ENCODE peak calls at places on chromosomes 7 and 10, in ten cellular contexts. One of them, this sample, is unnamed.

GRCh38 chr7:4319280-4319679 is 362.8 kb upstream of the FOXK1 start:
- DNase-seq in activated CD4-positive, alpha-beta T cell treated with anti-CD3 and anti-CD28 coated beads for 4 hours: no peak
- DNase-seq in NCI-H82: no peak
- DNase-seq in cardiac muscle cell: no peak
- DNase-seq in NCI-H1930: no peak
- DNase-seq in left cardiac atrium: no peak
- DNase-seq in HS-5: no peak
- DNase-seq in left colon: no peak
- DNase-seq in ovary: no peak
- DNase-seq in globus pallidus: no peak
- DNase-seq in this sample: no peak

GRCh38 chr10:44801383-44802327 is 109.5 kb upstream of the TMEM72 start:
- DNase-seq in ovary: peak
- DNase-seq in HS-5: peak
- DNase-seq in NCI-H1930: no peak
- DNase-seq in left cardiac atrium: peak
- DNase-seq in left colon: peak
- DNase-seq in globus pallidus: peak
- DNase-seq in NCI-H82: no peak
- DNase-seq in activated CD4-positive, alpha-beta T cell treated with anti-CD3 and anti-CD28 coated beads for 4 hours: no peak
- DNase-seq in cardiac muscle cell: peak
- DNase-seq in this sample: no peak

GRCh38 chr10:103238506-103239252 is 7.0 kb upstream of the RPEL1 start:
- DNase-seq in activated CD4-positive, alpha-beta T cell treated with anti-CD3 and anti-CD28 coated beads for 4 hours: no peak
- DNase-seq in left cardiac atrium: peak
- DNase-seq in NCI-H82: peak
- DNase-seq in HS-5: no peak
- DNase-seq in cardiac muscle cell: peak
- DNase-seq in left colon: peak
- DNase-seq in globus pallidus: no peak
- DNase-seq in NCI-H1930: no peak
- DNase-seq in ovary: no peak
- DNase-seq in this sample: no peak

GRCh38 chr7:113321201-113321600 is 202.8 kb upstream of the SMIM30 start:
- DNase-seq in left cardiac atrium: no peak
- DNase-seq in NCI-H1930: no peak
- DNase-seq in activated CD4-positive, alpha-beta T cell treated with anti-CD3 and anti-CD28 coated beads for 4 hours: no peak
- DNase-seq in globus pallidus: no peak
- DNase-seq in NCI-H82: no peak
- DNase-seq in left colon: no peak
- DNase-seq in ovary: no peak
- DNase-seq in HS-5: peak
- DNase-seq in cardiac muscle cell: no peak
- DNase-seq in this sample: no peak

GRCh38 chr10:101848408-101848807 is 4.8 kb upstream of the KCNIP2 start:
- DNase-seq in activated CD4-positive, alpha-beta T cell treated with anti-CD3 and anti-CD28 coated beads for 4 hours: no peak
- DNase-seq in globus pallidus: no peak
- DNase-seq in NCI-H1930: no peak
- DNase-seq in NCI-H82: no peak
- DNase-seq in ovary: no peak
- DNase-seq in cardiac muscle cell: no peak
- DNase-seq in left colon: no peak
- DNase-seq in HS-5: no peak
- DNase-seq in left cardiac atrium: no peak
- DNase-seq in this sample: no peak

GRCh38 chr10:91462423-91462822 is 52.3 kb downstream of the HECTD2 start:
- DNase-seq in left cardiac atrium: no peak
- DNase-seq in globus pallidus: no peak
- DNase-seq in HS-5: peak
- DNase-seq in ovary: no peak
- DNase-seq in activated CD4-positive, alpha-beta T cell treated with anti-CD3 and anti-CD28 coated beads for 4 hours: no peak
- DNase-seq in cardiac muscle cell: no peak
- DNase-seq in NCI-H1930: no peak
- DNase-seq in left colon: no peak
- DNase-seq in NCI-H82: no peak
- DNase-seq in this sample: no peak

GRCh38 chr7:24979470-24979862 is 512 bp downstream of the OSBPL3 start:
- DNase-seq in left colon: peak
- DNase-seq in left cardiac atrium: peak
- DNase-seq in NCI-H82: peak
- DNase-seq in NCI-H1930: peak
- DNase-seq in cardiac muscle cell: peak
- DNase-seq in ovary: peak
- DNase-seq in globus pallidus: no peak
- DNase-seq in HS-5: no peak
- DNase-seq in activated CD4-positive, alpha-beta T cell treated with anti-CD3 and anti-CD28 coated beads for 4 hours: peak
- DNase-seq in this sample: peak

GRCh38 chr7:9958461-9958860 is 1015.2 kb upstream of the PHF14 start:
- DNase-seq in HS-5: no peak
- DNase-seq in cardiac muscle cell: no peak
- DNase-seq in left cardiac atrium: no peak
- DNase-seq in left colon: no peak
- DNase-seq in NCI-H82: peak
- DNase-seq in NCI-H1930: no peak
- DNase-seq in ovary: no peak
- DNase-seq in activated CD4-positive, alpha-beta T cell treated with anti-CD3 and anti-CD28 coated beads for 4 hours: no peak
- DNase-seq in globus pallidus: no peak
- DNase-seq in this sample: peak

GRCh38 chr10:124001391-124002260 is 91.8 kb downstream of the CHST15 start:
- DNase-seq in left cardiac atrium: no peak
- DNase-seq in globus pallidus: no peak
- DNase-seq in cardiac muscle cell: no peak
- DNase-seq in left colon: no peak
- DNase-seq in NCI-H1930: no peak
- DNase-seq in NCI-H82: no peak
- DNase-seq in ovary: no peak
- DNase-seq in activated CD4-positive, alpha-beta T cell treated with anti-CD3 and anti-CD28 coated beads for 4 hours: no peak
- DNase-seq in HS-5: no peak
- DNase-seq in this sample: no peak

GRCh38 chr10:32854435-32854834 is 103.6 kb downstream of the ITGB1 start:
- DNase-seq in ovary: no peak
- DNase-seq in left colon: no peak
- DNase-seq in NCI-H1930: no peak
- DNase-seq in NCI-H82: no peak
- DNase-seq in activated CD4-positive, alpha-beta T cell treated with anti-CD3 and anti-CD28 coated beads for 4 hours: no peak
- DNase-seq in globus pallidus: no peak
- DNase-seq in left cardiac atrium: no peak
- DNase-seq in cardiac muscle cell: no peak
- DNase-seq in HS-5: no peak
- DNase-seq in this sample: no peak

GRCh38 chr7:103989785-103990775 is 622 bp upstream of the RELN start:
- DNase-seq in ovary: no peak
- DNase-seq in activated CD4-positive, alpha-beta T cell treated with anti-CD3 and anti-CD28 coated beads for 4 hours: no peak
- DNase-seq in HS-5: no peak
- DNase-seq in NCI-H1930: peak
- DNase-seq in cardiac muscle cell: peak
- DNase-seq in globus pallidus: no peak
- DNase-seq in left colon: no peak
- DNase-seq in NCI-H82: peak
- DNase-seq in left cardiac atrium: no peak
- DNase-seq in this sample: peak

GRCh38 chr7:142787783-142788182 is 17.0 kb downstream of the PRSS2 start:
- DNase-seq in left cardiac atrium: no peak
- DNase-seq in ovary: no peak
- DNase-seq in globus pallidus: no peak
- DNase-seq in activated CD4-positive, alpha-beta T cell treated with anti-CD3 and anti-CD28 coated beads for 4 hours: peak
- DNase-seq in left colon: no peak
- DNase-seq in NCI-H82: no peak
- DNase-seq in NCI-H1930: no peak
- DNase-seq in cardiac muscle cell: no peak
- DNase-seq in HS-5: no peak
- DNase-seq in this sample: no peak

GRCh38 chr10:18334116-18334867 is 194.1 kb downstream of the CACNB2 start:
- DNase-seq in activated CD4-positive, alpha-beta T cell treated with anti-CD3 and anti-CD28 coated beads for 4 hours: no peak
- DNase-seq in left cardiac atrium: no peak
- DNase-seq in NCI-H1930: no peak
- DNase-seq in ovary: no peak
- DNase-seq in globus pallidus: no peak
- DNase-seq in left colon: no peak
- DNase-seq in cardiac muscle cell: peak
- DNase-seq in NCI-H82: peak
- DNase-seq in HS-5: no peak
- DNase-seq in this sample: no peak

GRCh38 chr10:25748509-25748908 is 185.5 kb upstream of the MYO3A start:
- DNase-seq in left colon: no peak
- DNase-seq in globus pallidus: no peak
- DNase-seq in ovary: no peak
- DNase-seq in NCI-H82: no peak
- DNase-seq in NCI-H1930: no peak
- DNase-seq in activated CD4-positive, alpha-beta T cell treated with anti-CD3 and anti-CD28 coated beads for 4 hours: no peak
- DNase-seq in cardiac muscle cell: no peak
- DNase-seq in HS-5: no peak
- DNase-seq in left cardiac atrium: no peak
- DNase-seq in this sample: no peak

GRCh38 chr10:124259139-124259825 is 159.4 kb downstream of the OAT start:
- DNase-seq in activated CD4-positive, alpha-beta T cell treated with anti-CD3 and anti-CD28 coated beads for 4 hours: no peak
- DNase-seq in globus pallidus: no peak
- DNase-seq in left colon: peak
- DNase-seq in HS-5: no peak
- DNase-seq in cardiac muscle cell: no peak
- DNase-seq in NCI-H82: peak
- DNase-seq in NCI-H1930: no peak
- DNase-seq in left cardiac atrium: no peak
- DNase-seq in ovary: no peak
- DNase-seq in this sample: peak

GRCh38 chr10:36489928-36490279 is 635.5 kb upstream of the ANKRD30A start:
- DNase-seq in left colon: no peak
- DNase-seq in NCI-H1930: no peak
- DNase-seq in left cardiac atrium: no peak
- DNase-seq in HS-5: no peak
- DNase-seq in NCI-H82: no peak
- DNase-seq in activated CD4-positive, alpha-beta T cell treated with anti-CD3 and anti-CD28 coated beads for 4 hours: no peak
- DNase-seq in globus pallidus: no peak
- DNase-seq in cardiac muscle cell: no peak
- DNase-seq in ovary: no peak
- DNase-seq in this sample: no peak

GRCh38 chr10:64463406-64463805 is 942.2 kb downstream of the REEP3 start:
- DNase-seq in globus pallidus: no peak
- DNase-seq in NCI-H82: no peak
- DNase-seq in left colon: no peak
- DNase-seq in left cardiac atrium: no peak
- DNase-seq in activated CD4-positive, alpha-beta T cell treated with anti-CD3 and anti-CD28 coated beads for 4 hours: no peak
- DNase-seq in HS-5: no peak
- DNase-seq in cardiac muscle cell: no peak
- DNase-seq in ovary: no peak
- DNase-seq in NCI-H1930: no peak
- DNase-seq in this sample: no peak

GRCh38 chr7:87517136-87517805 is 41.8 kb upstream of the ABCB4 start:
- DNase-seq in HS-5: peak
- DNase-seq in activated CD4-positive, alpha-beta T cell treated with anti-CD3 and anti-CD28 coated beads for 4 hours: no peak
- DNase-seq in NCI-H82: no peak
- DNase-seq in cardiac muscle cell: no peak
- DNase-seq in NCI-H1930: no peak
- DNase-seq in ovary: no peak
- DNase-seq in left colon: no peak
- DNase-seq in left cardiac atrium: no peak
- DNase-seq in globus pallidus: no peak
- DNase-seq in this sample: no peak

GRCh38 chr10:31037749-31038148 is 6.1 kb upstream of the ZNF438 start:
- DNase-seq in globus pallidus: no peak
- DNase-seq in NCI-H1930: no peak
- DNase-seq in activated CD4-positive, alpha-beta T cell treated with anti-CD3 and anti-CD28 coated beads for 4 hours: no peak
- DNase-seq in cardiac muscle cell: no peak
- DNase-seq in HS-5: no peak
- DNase-seq in NCI-H82: no peak
- DNase-seq in left cardiac atrium: no peak
- DNase-seq in left colon: no peak
- DNase-seq in ovary: no peak
- DNase-seq in this sample: no peak

This sample was measured in NCI-H524.